ENCODE peak calls at places on chromosomes 7 and 10, in ten cellular contexts. U is GM10248; L is MCF 10A; Q is CD8-positive, alpha-beta T cell; F is esophagus squamous epithelium; D is neural crest cell; C is cardiac fibroblast; P is lower lobe of right lung; Z is fibroblast of villous mesenchyme; A is Panc1. Y is an unnamed sample.

GRCh38 chr7:113092762-113093161 is 6.1 kb upstream of the GPR85 start:
- DNase-seq in U (no peak), L (no peak), Q (no peak), F (no peak), D (no peak), C (no peak), P (no peak), Z (no peak), A (no peak), Y (no peak)

GRCh38 chr10:34666008-34666700 is 148.9 kb downstream of the PARD3 start:
- DNase-seq in U (peak; percentile 48), L (peak; percentile 90), Q (no peak), F (no peak), D (no peak), C (peak; percentile 96), P (no peak), Z (peak; percentile 94), A (peak; percentile 76), Y (peak; percentile 92)

GRCh38 chr10:124739119-124739921 is 4.9 kb downstream of the FAM53B start:
- DNase-seq in U (no peak), L (peak; percentile 11), Q (no peak), F (no peak), D (no peak), C (no peak), P (no peak), Z (peak; percentile 87), A (no peak), Y (no peak)

GRCh38 chr7:140640727-140641531 is at the start of gene DENND2A:
- DNase-seq in U (peak; percentile 45), L (no peak), Q (no peak), F (no peak), D (peak; percentile 70), C (peak; percentile 52), P (peak; percentile 61), Z (peak; percentile 61), A (no peak), Y (no peak)

GRCh38 chr10:62858364-62858763 is 42.2 kb upstream of the EGR2 start:
- DNase-seq in U (no peak), L (peak; percentile 19), Q (no peak), F (no peak), D (no peak), C (peak; percentile 68), P (no peak), Z (peak; percentile 23), A (no peak), Y (peak; percentile 13)

GRCh38 chr7:98488167-98488566 is 87.3 kb upstream of the BAIAP2L1 start:
- DNase-seq in U (no peak), L (no peak), Q (no peak), F (no peak), D (no peak), C (no peak), P (no peak), Z (no peak), A (no peak), Y (no peak)

GRCh38 chr10:130561681-130562080 is 425.5 kb downstream of the GLRX3 start:
- DNase-seq in U (no peak), L (no peak), Q (no peak), F (no peak), D (no peak), C (no peak), P (no peak), Z (no peak), A (no peak), Y (no peak)

GRCh38 chr10:121553455-121553854 is 44.8 kb downstream of the FGFR2 start:
- DNase-seq in U (no peak), L (no peak), Q (no peak), F (no peak), D (no peak), C (no peak), P (no peak), Z (no peak), A (no peak), Y (no peak)

GRCh38 chr10:104036518-104037260 is 49.0 kb downstream of the COL17A1 start:
- DNase-seq in U (peak; percentile 8), L (no peak), Q (no peak), F (no peak), D (no peak), C (no peak), P (no peak), Z (no peak), A (no peak), Y (no peak)

GRCh38 chr10:84665883-84666463 is 337.6 kb downstream of the CCSER2 start:
- DNase-seq in U (peak; percentile 37), L (peak; percentile 53), Q (no peak), F (no peak), D (no peak), C (no peak), P (peak; percentile 85), Z (no peak), A (no peak), Y (no peak)

GRCh38 chr7:33183504-33183903 is 54.1 kb downstream of the BBS9 start:
- DNase-seq in U (no peak), L (no peak), Q (no peak), F (no peak), D (no peak), C (no peak), P (no peak), Z (peak; percentile 87), A (no peak), Y (no peak)

GRCh38 chr7:28458732-28459131 is 46.4 kb downstream of the CREB5 start:
- DNase-seq in U (no peak), L (no peak), Q (no peak), F (no peak), D (no peak), C (no peak), P (no peak), Z (no peak), A (no peak), Y (no peak)

GRCh38 chr10:75229961-75230360 is 5.8 kb downstream of the COMTD1 start:
- DNase-seq in U (no peak), L (peak; percentile 40), Q (no peak), F (no peak), D (no peak), C (peak; percentile 60), P (no peak), Z (peak; percentile 50), A (no peak), Y (no peak)

DNA sequence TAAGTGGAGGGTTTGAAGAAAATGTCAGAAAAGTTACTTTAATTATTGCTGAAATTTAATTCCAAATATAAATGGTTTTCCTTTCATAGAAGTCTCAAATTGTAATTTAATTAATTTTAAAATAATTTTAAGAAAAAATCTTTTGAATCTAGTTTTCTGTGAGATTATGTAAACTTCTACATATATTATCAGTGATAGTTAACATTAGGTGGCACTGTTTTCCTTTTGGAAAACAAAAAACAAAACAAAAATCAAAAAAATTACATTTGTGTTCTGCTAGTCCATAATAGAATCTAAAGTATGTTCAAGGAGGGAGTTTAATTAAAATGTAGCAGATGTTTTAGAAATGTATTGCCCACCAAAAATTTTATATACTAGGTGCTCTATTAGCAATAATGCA is 1456.7 kb downstream of the REEP3 start:
- DNase-seq in U (no peak), L (no peak), Q (no peak), F (no peak), D (no peak), C (no peak), P (no peak), Z (no peak), A (no peak), Y (no peak)
- TF ChIP-seq CTCF in U (no peak), L (no peak), Q (no peak), F (no peak), D (no peak), C (no peak), P (no peak), Z (no peak), A (no peak), Y (no peak)

GRCh38 chr7:2978403-2978802 is 65.3 kb downstream of the CARD11 start:
- DNase-seq in U (peak; percentile 87), L (no peak), Q (peak; percentile 62), F (no peak), D (no peak), C (no peak), P (peak; percentile 83), Z (no peak), A (no peak), Y (no peak)
- TF ChIP-seq CTCF in U (no peak), L (no peak), Q (no peak), F (no peak), D (no peak), C (no peak), P (no peak), Z (no peak), A (no peak), Y (no peak)

DNA sequence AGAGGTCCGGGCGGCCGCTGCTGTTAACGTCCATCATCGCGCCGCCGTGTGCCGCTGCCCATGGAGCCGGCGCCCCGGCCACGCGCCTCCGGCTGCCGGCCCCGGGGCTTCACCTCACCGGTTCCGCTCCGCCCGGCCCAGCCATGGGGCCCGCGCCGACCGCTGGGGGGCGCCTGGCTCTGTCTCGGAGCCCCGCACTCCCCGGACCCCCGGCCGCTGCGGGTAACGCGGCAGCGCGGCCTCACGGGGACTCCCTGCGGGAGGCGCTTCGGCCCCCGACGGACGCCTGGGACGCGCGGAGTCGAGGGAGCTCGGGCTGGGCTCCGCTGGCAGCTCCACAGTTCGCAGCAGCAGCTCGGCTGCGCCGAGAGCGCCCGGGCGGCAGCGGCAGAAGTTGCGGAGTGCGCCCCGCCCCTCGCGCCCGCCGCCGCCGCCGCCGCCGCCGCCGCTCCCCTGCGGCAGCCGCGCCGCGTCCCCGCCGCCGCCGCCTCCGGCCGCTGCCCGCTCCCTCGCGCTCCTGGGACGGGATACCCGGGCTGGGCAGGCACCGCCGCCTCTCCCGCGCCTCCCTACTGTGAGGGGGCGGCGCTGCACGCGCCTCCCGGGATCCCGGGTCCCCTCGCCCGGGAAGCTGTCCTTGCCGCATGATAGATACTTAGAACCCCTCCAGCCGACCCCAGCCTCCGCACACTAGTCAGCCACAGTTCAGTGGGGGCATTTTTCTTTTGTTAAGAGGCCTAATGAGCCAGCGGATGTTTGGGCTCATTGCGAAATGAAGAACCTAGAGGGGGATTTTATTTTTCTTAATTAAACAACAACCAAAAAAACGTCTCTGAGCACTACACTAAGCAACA is at the start of gene HTR7:
- DNase-seq in U (peak; percentile 78), L (peak; percentile 46), Q (peak; percentile 57), F (no peak), D (peak; percentile 62), C (peak; percentile 42), P (peak; percentile 73), Z (peak; percentile 46), A (no peak), Y (no peak)
- TF ChIP-seq CTCF in U (peak; percentile 53), L (peak; percentile 66), Q (peak; percentile 69), F (peak; percentile 40), D (peak; percentile 63), C (peak; percentile 8), P (peak; percentile 62), Z (peak; percentile 51), A (peak; percentile 96), Y (peak; percentile 54)

DNA sequence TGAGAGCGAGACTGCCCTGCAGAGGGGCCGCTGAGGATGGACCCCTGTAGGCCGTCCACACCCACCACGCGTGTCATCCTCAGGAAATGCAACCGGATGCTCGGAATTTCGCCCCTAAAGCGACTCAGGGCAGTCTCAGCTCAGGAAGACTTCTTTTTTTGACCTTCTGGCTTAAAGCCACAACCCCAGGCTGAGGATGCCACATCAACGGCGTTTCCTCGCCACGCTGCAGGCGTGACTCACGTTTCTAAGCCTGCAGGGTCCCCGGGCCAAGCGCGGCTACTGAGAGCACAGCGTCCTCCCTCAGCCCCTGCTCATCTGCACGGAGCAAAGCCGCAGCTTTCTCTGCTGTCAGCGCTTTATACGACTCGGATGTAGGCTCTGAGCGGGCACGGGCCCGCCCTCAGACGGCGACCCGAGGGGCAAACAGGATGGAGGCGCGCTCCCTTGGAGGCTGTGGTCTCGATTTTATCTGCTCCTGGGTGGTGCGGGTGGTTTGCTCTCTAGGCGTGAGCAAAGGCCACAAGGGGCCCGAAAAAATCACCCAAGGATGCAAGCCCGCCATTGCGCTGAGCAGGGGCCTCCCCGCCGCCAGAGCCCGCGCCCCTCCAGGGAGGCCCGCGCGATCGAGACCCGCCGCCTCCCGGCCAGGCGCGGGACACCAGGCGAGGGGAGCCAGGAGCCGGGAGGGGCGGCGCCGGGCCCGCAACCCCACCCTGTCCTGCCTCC is 726 bp upstream of the INSIG1 start:
- DNase-seq in U (peak; percentile 42), L (peak; percentile 82), Q (peak; percentile 90), F (peak; percentile 67), D (no peak), C (peak; percentile 86), P (peak; percentile 78), Z (peak; percentile 91), A (no peak), Y (peak; percentile 37)
- TF ChIP-seq CTCF in U (no peak), L (peak; percentile 32), Q (peak; percentile 32), F (peak; percentile 38), D (peak; percentile 61), C (no peak), P (peak; percentile 52), Z (no peak), A (no peak), Y (peak; percentile 2)

Y was measured in astrocyte of the cerebellum.